ENCODE peak calls at places on chromosomes 5 and 9, in six cellular contexts. C is NCI-H460, D is caudate nucleus, Y is T-cell, F is AG04450, K is kidney epithelial cell. O is an unnamed sample.

GRCh38 chr5:10424124-10424731 is 17.5 kb upstream of the ROPN1L start:
- DNase-seq in C (peak), K (no peak), Y (no peak), D (peak), F (no peak), O (no peak)

GRCh38 chr5:136891175-136891574 is 525.8 kb upstream of the TRPC7 start:
- DNase-seq in C (no peak), F (no peak), K (no peak), Y (no peak), D (no peak), O (no peak)

GRCh38 chr5:3538886-3539285 is 56.7 kb upstream of the IRX1 start:
- DNase-seq in D (no peak), C (no peak), K (no peak), Y (no peak), F (no peak), O (no peak)

GRCh38 chr5:78785454-78785853 is 136.9 kb upstream of the LHFPL2 start:
- DNase-seq in K (no peak), Y (no peak), F (no peak), D (no peak), C (no peak), O (no peak)

GRCh38 chr9:100443781-100444768 is 17.1 kb downstream of the MSANTD3 start:
- DNase-seq in Y (no peak), F (no peak), C (no peak), K (no peak), D (no peak), O (no peak)

GRCh38 chr5:133610489-133611356 is 1.6 kb downstream of the FSTL4 start:
- DNase-seq in C (peak), D (peak), K (no peak), F (no peak), Y (no peak), O (peak)

GRCh38 chr9:126670270-126670669 is 56.5 kb downstream of the LMX1B start:
- DNase-seq in D (no peak), K (no peak), C (no peak), Y (no peak), F (no peak), O (no peak)

GRCh38 chr9:134123764-134124128 is 12.1 kb upstream of the WDR5 start:
- DNase-seq in Y (no peak), F (no peak), K (no peak), C (peak), D (no peak), O (no peak)

GRCh38 chr5:74544811-74545210 is 95.7 kb downstream of the ENC1 start:
- DNase-seq in C (no peak), D (no peak), F (no peak), Y (no peak), K (no peak), O (no peak)

GRCh38 chr5:146653560-146653959 is 137.6 kb upstream of the GPR151 start:
- DNase-seq in F (no peak), D (no peak), C (no peak), K (no peak), Y (no peak), O (no peak)

GRCh38 chr5:175718401-175719108 is 60.7 kb downstream of the HRH2 start:
- DNase-seq in C (peak), K (no peak), Y (no peak), F (no peak), D (no peak), O (no peak)

GRCh38 chr5:134139891-134140469 is 25.5 kb downstream of the TCF7 start:
- DNase-seq in C (no peak), D (no peak), Y (no peak), K (no peak), F (no peak), O (no peak)

GRCh38 chr5:169270827-169271226 is 30.1 kb downstream of the SLIT3 start:
- DNase-seq in C (no peak), D (no peak), F (no peak), Y (no peak), K (no peak), O (no peak)

GRCh38 chr5:96807099-96807654 is 568 bp downstream of the ERAP1 start:
- DNase-seq in D (peak), F (no peak), K (no peak), Y (peak), C (peak), O (peak)

GRCh38 chr9:25913806-25914205 is 235.6 kb upstream of the TUSC1 start:
- DNase-seq in C (no peak), Y (no peak), F (no peak), D (no peak), K (no peak), O (no peak)

GRCh38 chr5:10564838-10565784 is 1.2 kb downstream of the ANKRD33B start:
- DNase-seq in Y (no peak), C (no peak), D (no peak), F (no peak), K (no peak), O (no peak)

GRCh38 chr9:20670395-20670794 is 13.7 kb upstream of the FOCAD start:
- DNase-seq in Y (no peak), F (no peak), K (no peak), C (no peak), D (no peak), O (no peak)

GRCh38 chr9:132943677-132944293 is 631 bp downstream of the TSC1 start:
- DNase-seq in C (no peak), Y (no peak), F (no peak), D (no peak), K (no peak), O (no peak)

GRCh38 chr5:164597293-164597900 is 1092.0 kb downstream of the MAT2B start:
- DNase-seq in F (no peak), D (no peak), C (peak), Y (no peak), K (no peak), O (no peak)

GRCh38 chr5:131491749-131492148 is 143.3 kb downstream of the RAPGEF6 start:
- DNase-seq in F (no peak), C (no peak), Y (no peak), K (no peak), D (no peak), O (no peak)

GRCh38 chr5:172920447-172920849 is 38.8 kb upstream of the RPL26L1 start:
- DNase-seq in F (peak), D (peak), C (peak), Y (no peak), K (peak), O (no peak)

GRCh38 chr9:3875371-3876132 is 349.8 kb upstream of the RFX3 start:
- DNase-seq in Y (no peak), C (peak), K (peak), F (peak), D (no peak), O (no peak)

GRCh38 chr9:113946496-113947115 is 70.5 kb downstream of the ZNF618 start:
- DNase-seq in K (no peak), D (no peak), F (no peak), Y (no peak), C (no peak), O (no peak)

GRCh38 chr9:72271617-72272478 is 93.2 kb downstream of the ZFAND5 start:
- DNase-seq in Y (no peak), F (peak), K (no peak), D (no peak), C (peak), O (peak)

GRCh38 chr9:37453827-37454226 is 11.4 kb downstream of the ZBTB5 start:
- DNase-seq in K (no peak), D (no peak), Y (no peak), C (no peak), F (no peak), O (no peak)

GRCh38 chr5:181108578-181109165 is 22.3 kb downstream of the OR2V1 start:
- DNase-seq in K (no peak), C (no peak), F (no peak), Y (no peak), D (no peak), O (no peak)

GRCh38 chr5:94707359-94707758 is 88.9 kb downstream of the SLF1 start:
- DNase-seq in F (no peak), K (peak), C (no peak), D (no peak), Y (no peak), O (no peak)

GRCh38 chr5:93891491-93892480 is 150.4 kb upstream of the POU5F2 start:
- DNase-seq in C (no peak), F (no peak), Y (no peak), K (no peak), D (no peak), O (no peak)

GRCh38 chr5:151153766-151154272 is 3.8 kb downstream of the ANXA6 start:
- DNase-seq in D (no peak), Y (no peak), F (no peak), K (no peak), C (no peak), O (no peak)

GRCh38 chr5:17443333-17444125 is 54.5 kb upstream of the TAF11L2 start:
- DNase-seq in C (no peak), D (no peak), F (no peak), Y (no peak), K (no peak), O (peak)

GRCh38 chr5:892390-893136 is at the start of the genes BRD9 and TRIP13:
- DNase-seq in C (peak), K (peak), Y (peak), D (peak), F (no peak), O (peak)

GRCh38 chr9:126144617-126145456 is 181.8 kb upstream of the MVB12B start:
- DNase-seq in C (no peak), K (no peak), D (no peak), Y (no peak), F (no peak), O (no peak)

GRCh38 chr5:141825836-141826560 is 52.2 kb downstream of the PCDH1 start:
- DNase-seq in C (peak), D (no peak), F (no peak), Y (no peak), K (no peak), O (peak)

GRCh38 chr9:121744687-121745395 is 93.4 kb downstream of the DAB2IP start:
- DNase-seq in C (no peak), Y (no peak), K (peak), F (peak), D (no peak), O (no peak)

GRCh38 chr5:10133830-10134229 is 115.9 kb downstream of the ATPSCKMT start:
- DNase-seq in C (peak), D (no peak), Y (no peak), F (no peak), K (no peak), O (no peak)

GRCh38 chr9:136228107-136228875 is 17.3 kb downstream of the QSOX2 start:
- DNase-seq in D (peak), C (peak), K (no peak), F (peak), Y (no peak), O (no peak)

GRCh38 chr5:134586866-134587524 is 45.6 kb downstream of the SAR1B start:
- DNase-seq in K (no peak), C (peak), F (peak), Y (peak), D (peak), O (peak)

GRCh38 chr5:123389794-123390193 is 33.4 kb downstream of the CEP120 start:
- DNase-seq in K (no peak), F (no peak), D (no peak), C (no peak), Y (no peak), O (no peak)